ENCODE peak calls at places on chromosomes 11 and 22, in six cellular contexts. M is GM19239; D is HEK293T; I is stimulated activated CD8-positive, alpha-beta memory T cell treated with anti-CD3 and anti-CD28 coated beads, Interleukin-15, amount 100 ng/mL, for 4 hours; K is glutamatergic neuron; G is stimulated activated CD4-positive, alpha-beta T cell treated with anti-CD3 and anti-CD28 coated beads, Interleukin-2, amount 100 ng/mL, for 24 hours. T is an unnamed sample.
A peak's percentile ranks its signal among the peaks of the same experiment; 100 is the strongest.

GRCh38 chr11:85918910-85919794 is 64.0 kb downstream of the CCDC83 start:
- DNase-seq in M (no peak), D (peak; percentile 31), I (no peak), K (no peak), G (no peak), T (peak; percentile 18)

GRCh38 chr11:75813622-75814039 is 1.4 kb upstream of the UVRAG start:
- DNase-seq in M (no peak), D (no peak), I (no peak), K (no peak), G (no peak), T (no peak)

GRCh38 chr11:57320719-57321387 is 3.9 kb downstream of the TNKS1BP1 start:
- DNase-seq in M (no peak), D (no peak), I (no peak), K (no peak), G (no peak), T (no peak)

GRCh38 chr11:62402226-62402625 is 16.6 kb upstream of the SCGB1A1 start:
- DNase-seq in M (no peak), D (no peak), I (peak; percentile 15), K (no peak), G (peak; percentile 64), T (no peak)

GRCh38 chr11:102807921-102808320 is 10.0 kb upstream of the MMP1 start:
- DNase-seq in M (no peak), D (no peak), I (no peak), K (peak; percentile 59), G (peak; percentile 9), T (peak; percentile 38)

GRCh38 chr11:27444801-27445215 is 27.8 kb downstream of the LGR4 start:
- DNase-seq in M (no peak), D (no peak), I (no peak), K (no peak), G (no peak), T (no peak)

GRCh38 chr11:94845622-94846021 is 77.5 kb downstream of the AMOTL1 start:
- DNase-seq in M (no peak), D (no peak), I (no peak), K (no peak), G (no peak), T (no peak)

GRCh38 chr22:45422237-45422983 is 8.9 kb downstream of the RIBC2 start:
- DNase-seq in M (no peak), D (no peak), I (no peak), K (no peak), G (no peak), T (no peak)

GRCh38 chr22:44293034-44293433 is 19.7 kb downstream of the SHISAL1 start:
- DNase-seq in M (no peak), D (no peak), I (no peak), K (no peak), G (no peak), T (no peak)

GRCh38 chr11:76443254-76443935 is 1.4 kb upstream of the EMSY start:
- DNase-seq in M (no peak), D (no peak), I (no peak), K (no peak), G (no peak), T (no peak)

GRCh38 chr22:20015971-20016733 is 471 bp downstream of the ARVCF start:
- DNase-seq in M (no peak), D (peak; percentile 61), I (no peak), K (peak; percentile 44), G (peak; percentile 48), T (peak; percentile 78)

GRCh38 chr22:45529966-45530575 is 27.4 kb downstream of the FBLN1 start:
- DNase-seq in M (no peak), D (no peak), I (no peak), K (no peak), G (no peak), T (no peak)

GRCh38 chr22:41699264-41700104 is at the start of gene MEI1:
- DNase-seq in M (peak; percentile 89), D (no peak), I (peak; percentile 71), K (peak; percentile 56), G (peak; percentile 94), T (peak; percentile 33)

GRCh38 chr22:32864041-32864440 is 62.5 kb downstream of the TIMP3 start:
- DNase-seq in M (no peak), D (no peak), I (no peak), K (no peak), G (no peak), T (no peak)

GRCh38 chr11:62560566-62561103 is 13.1 kb downstream of the EEF1G start:
- DNase-seq in M (no peak), D (peak; percentile 71), I (peak; percentile 57), K (peak; percentile 75), G (peak; percentile 74), T (peak; percentile 73)

GRCh38 chr11:6735306-6735705 is 36.5 kb downstream of the OR2AG2 start:
- DNase-seq in M (no peak), D (no peak), I (no peak), K (no peak), G (no peak), T (no peak)

GRCh38 chr11:120403966-120404365 is 67.8 kb downstream of the ARHGEF12 start:
- DNase-seq in M (no peak), D (no peak), I (no peak), K (no peak), G (no peak), T (no peak)

GRCh38 chr11:131899954-131900580 is 529.7 kb downstream of the NTM start:
- DNase-seq in M (no peak), D (no peak), I (no peak), K (no peak), G (no peak), T (no peak)

GRCh38 chr11:6646631-6647281 is 8.9 kb downstream of the DCHS1 start:
- DNase-seq in M (peak; percentile 66), D (no peak), I (no peak), K (no peak), G (peak; percentile 31), T (no peak)

GRCh38 chr11:59106363-59107336 is at the start of gene FAM111B:
- DNase-seq in M (peak; percentile 64), D (no peak), I (no peak), K (peak; percentile 77), G (peak; percentile 77), T (peak; percentile 87)

GRCh38 chr22:21622624-21623401 is 7.0 kb downstream of the YDJC start:
- DNase-seq in M (no peak), D (no peak), I (no peak), K (no peak), G (no peak), T (no peak)

GRCh38 chr11:14904745-14905103 is 12.7 kb upstream of the CYP2R1 start:
- DNase-seq in M (peak; percentile 43), D (no peak), I (peak; percentile 52), K (peak; percentile 92), G (peak; percentile 90), T (peak; percentile 73)

GRCh38 chr22:31339148-31339832 is 6.9 kb downstream of the PATZ1 start:
- DNase-seq in M (no peak), D (no peak), I (no peak), K (no peak), G (no peak), T (no peak)

GRCh38 chr11:72239849-72240460 is 4.0 kb downstream of the PHOX2A start:
- DNase-seq in M (no peak), D (no peak), I (no peak), K (peak; percentile 59), G (peak; percentile 35), T (no peak)

T was measured in D341Med.